ENCODE peak calls at places on chromosomes 6 and 20, in five cellular contexts. B is natural killer cell; R is central memory CD4-positive, alpha-beta T cell; W is psoas muscle; L is activated naive CD4-positive, alpha-beta T cell treated with Interleukin-2 at 50 U/mL for 16 hours. Z is an unnamed sample.

GRCh38 chr6:33213166-33213988 is 5.1 kb downstream of the RING1 start:
- DNase-seq in B (no peak), R (no peak), W (no peak), L (no peak), Z (no peak)

GRCh38 chr6:78533876-78534275 is 333.5 kb upstream of the IRAK1BP1 start:
- DNase-seq in B (no peak), R (no peak), W (no peak), L (no peak), Z (no peak)

GRCh38 chr6:99821164-99821563 is 172.9 kb downstream of the MCHR2 start:
- DNase-seq in B (no peak), R (no peak), W (no peak), L (no peak), Z (no peak)

GRCh38 chr20:63055575-63056235 is 48.9 kb upstream of the BHLHE23 start:
- DNase-seq in B (no peak), R (no peak), W (no peak), L (no peak), Z (no peak)

GRCh38 chr6:4853782-4854511 is 77.7 kb downstream of the CDYL start:
- DNase-seq in B (no peak), R (no peak), W (no peak), L (no peak), Z (no peak)

GRCh38 chr6:45445749-45446454 is 68.2 kb upstream of the SUPT3H start:
- DNase-seq in B (no peak), R (no peak), W (peak), L (peak), Z (peak)

GRCh38 chr6:128282956-128283355 is 237.4 kb downstream of the PTPRK start:
- DNase-seq in B (no peak), R (no peak), W (no peak), L (no peak), Z (no peak)

GRCh38 chr6:118748311-118749062 is 97.1 kb upstream of the CEP85L start:
- DNase-seq in B (no peak), R (no peak), W (peak), L (no peak), Z (no peak)

GRCh38 chr6:37210313-37210898 is 40.5 kb downstream of the PIM1 start:
- DNase-seq in B (peak), R (peak), W (no peak), L (peak), Z (no peak)

GRCh38 chr20:37690626-37691369 is 3.0 kb upstream of the CTNNBL1 start:
- DNase-seq in B (no peak), R (no peak), W (no peak), L (no peak), Z (no peak)

GRCh38 chr6:107864235-107864970 is 40.3 kb upstream of the SCML4 start:
- DNase-seq in B (no peak), R (no peak), W (no peak), L (no peak), Z (no peak)

GRCh38 chr6:7914311-7914710 is 3.7 kb upstream of the TXNDC5 start:
- DNase-seq in B (no peak), R (no peak), W (no peak), L (no peak), Z (no peak)

GRCh38 chr6:116244284-116244683 is 9.6 kb downstream of the TSPYL4 start:
- DNase-seq in B (no peak), R (no peak), W (no peak), L (no peak), Z (no peak)

GRCh38 chr20:58700121-58700780 is 7.7 kb downstream of the NPEPL1 start:
- DNase-seq in B (no peak), R (no peak), W (no peak), L (no peak), Z (no peak)

GRCh38 chr6:46486186-46486585 is 5.1 kb downstream of the RCAN2 start:
- DNase-seq in B (no peak), R (no peak), W (no peak), L (no peak), Z (no peak)

GRCh38 chr6:134757911-134758361 is 192.0 kb downstream of the ALDH8A1 start:
- DNase-seq in B (no peak), R (no peak), W (no peak), L (no peak), Z (no peak)

GRCh38 chr6:126432564-126432963 is 92.6 kb downstream of the CENPW start:
- DNase-seq in B (no peak), R (no peak), W (no peak), L (no peak), Z (no peak)

GRCh38 chr6:35707714-35708407 is 19.1 kb upstream of the FKBP5 start:
- DNase-seq in B (no peak), R (no peak), W (no peak), L (no peak), Z (no peak)

GRCh38 chr6:135310291-135310690 is 129.2 kb downstream of the MYB start:
- DNase-seq in B (no peak), R (no peak), W (no peak), L (no peak), Z (no peak)

GRCh38 chr6:142735182-142735581 is 209.8 kb downstream of the HIVEP2 start:
- DNase-seq in B (no peak), R (no peak), W (no peak), L (no peak), Z (no peak)

GRCh38 chr6:131000544-131000943 is 62.5 kb downstream of the EPB41L2 start:
- DNase-seq in B (no peak), R (no peak), W (no peak), L (no peak), Z (no peak)

GRCh38 chr20:52178691-52179090 is 12.9 kb downstream of the ZFP64 start:
- DNase-seq in B (no peak), R (no peak), W (no peak), L (no peak), Z (no peak)

GRCh38 chr6:132812756-132813172 is 1.6 kb upstream of the RPS12 start:
- DNase-seq in B (no peak), R (no peak), W (no peak), L (no peak), Z (no peak)

GRCh38 chr6:166483556-166484250 is 101.0 kb upstream of the MPC1 start:
- DNase-seq in B (no peak), R (no peak), W (peak), L (no peak), Z (no peak)

GRCh38 chr20:22579119-22579427 is 5.3 kb downstream of the FOXA2 start:
- DNase-seq in B (no peak), R (no peak), W (no peak), L (no peak), Z (no peak)

GRCh38 chr6:53152576-53152975 is 3.9 kb upstream of the GCM1 start:
- DNase-seq in B (no peak), R (no peak), W (no peak), L (no peak), Z (no peak)

GRCh38 chr20:7248392-7248992 is 481.0 kb downstream of the BMP2 start:
- DNase-seq in B (no peak), R (no peak), W (no peak), L (no peak), Z (no peak)

GRCh38 chr20:26347396-26347795 is 650.7 kb upstream of the ZNF337 start:
- DNase-seq in B (no peak), R (no peak), W (no peak), L (no peak), Z (no peak)

GRCh38 chr6:40685771-40686170 is 98.6 kb upstream of the LRFN2 start:
- DNase-seq in B (no peak), R (no peak), W (no peak), L (no peak), Z (no peak)

GRCh38 chr20:47054506-47054905 is 159.9 kb downstream of the EYA2 start:
- DNase-seq in B (no peak), R (no peak), W (no peak), L (no peak), Z (no peak)